ENCODE peak calls at places on chromosomes 5 and 9, in seven cellular contexts. C is mesendoderm, I is aorta, W is heart right ventricle, A is GM23248, K is A549, J is lower lobe of right lung. N is an unnamed sample.

GRCh38 chr9:135978650-135979461 is 17.7 kb upstream of the UBAC1 start:
- DNase-seq in C (no peak), I (no peak), W (no peak), A (no peak), K (no peak), J (no peak), N (no peak)

GRCh38 chr9:38091310-38092199 is 22.5 kb upstream of the SHB start:
- DNase-seq in C (peak), I (no peak), W (no peak), A (no peak), K (no peak), J (no peak), N (peak)

GRCh38 chr5:108258001-108258400 is 123.9 kb downstream of the FBXL17 start:
- DNase-seq in C (no peak), I (no peak), W (no peak), A (peak), K (no peak), J (no peak), N (no peak)

GRCh38 chr5:72702881-72703434 is 113.5 kb upstream of the TNPO1 start:
- DNase-seq in C (no peak), I (no peak), W (no peak), A (no peak), K (no peak), J (no peak), N (no peak)

GRCh38 chr9:89756891-89757537 is 152.2 kb downstream of the GADD45G start:
- DNase-seq in C (no peak), I (no peak), W (peak), A (no peak), K (no peak), J (no peak), N (no peak)

GRCh38 chr5:56011835-56012234 is 17.1 kb upstream of the IL6ST start:
- DNase-seq in C (no peak), I (no peak), W (no peak), A (peak), K (no peak), J (no peak), N (no peak)

GRCh38 chr5:38666668-38667498 is 110.4 kb upstream of the LIFR start:
- DNase-seq in C (peak), I (no peak), W (peak), A (peak), K (peak), J (peak), N (no peak)

GRCh38 chr5:149063901-149064478 is 1.1 kb upstream of the SH3TC2 start:
- DNase-seq in C (no peak), I (no peak), W (no peak), A (no peak), K (no peak), J (no peak), N (no peak)

GRCh38 chr5:79151933-79152671 is 40.5 kb downstream of the BHMT start:
- DNase-seq in C (peak), I (no peak), W (no peak), A (no peak), K (no peak), J (no peak), N (no peak)

GRCh38 chr9:272251-273213 is 57.9 kb downstream of the DOCK8 start:
- DNase-seq in C (no peak), I (no peak), W (no peak), A (no peak), K (no peak), J (peak), N (no peak)

GRCh38 chr5:84378420-84378819 is 6.3 kb downstream of the EDIL3 start:
- DNase-seq in C (no peak), I (no peak), W (no peak), A (peak), K (no peak), J (no peak), N (no peak)

GRCh38 chr9:135130266-135130976 is 43.0 kb downstream of the OLFM1 start:
- DNase-seq in C (peak), I (no peak), W (no peak), A (peak), K (no peak), J (no peak), N (no peak)

GRCh38 chr9:114055061-114055460 is 23.0 kb downstream of the AMBP start:
- DNase-seq in C (no peak), I (peak), W (no peak), A (no peak), K (no peak), J (no peak), N (no peak)

GRCh38 chr5:37174928-37175327 is 74.2 kb downstream of the CPLANE1 start:
- DNase-seq in C (peak), I (no peak), W (no peak), A (no peak), K (no peak), J (no peak), N (no peak)

GRCh38 chr5:143505934-143506333 is 102.4 kb upstream of the NR3C1 start:
- DNase-seq in C (no peak), I (no peak), W (no peak), A (no peak), K (no peak), J (no peak), N (no peak)

GRCh38 chr9:108766786-108767185 is 89.0 kb downstream of the ACTL7B start:
- DNase-seq in C (peak), I (no peak), W (no peak), A (no peak), K (no peak), J (no peak), N (no peak)

GRCh38 chr5:95761771-95762680 is 30.9 kb downstream of the RHOBTB3 start:
- DNase-seq in C (no peak), I (no peak), W (no peak), A (peak), K (no peak), J (no peak), N (no peak)

GRCh38 chr9:133777871-133778270 is 39.7 kb upstream of the SARDH start:
- DNase-seq in C (no peak), I (peak), W (peak), A (no peak), K (no peak), J (peak), N (no peak)

GRCh38 chr9:136953771-136954269 is 1.7 kb downstream of the LCN12 start:
- DNase-seq in C (no peak), I (no peak), W (peak), A (no peak), K (no peak), J (peak), N (no peak)

GRCh38 chr5:36300181-36300926 is 1.3 kb downstream of the RANBP3L start:
- DNase-seq in C (no peak), I (no peak), W (no peak), A (peak), K (no peak), J (no peak), N (no peak)

GRCh38 chr5:150623878-150624216 is 16.6 kb upstream of the SYNPO start:
- DNase-seq in C (no peak), I (no peak), W (no peak), A (no peak), K (no peak), J (no peak), N (no peak)

GRCh38 chr5:74009502-74009901 is 383.5 kb downstream of the ARHGEF28 start:
- DNase-seq in C (no peak), I (no peak), W (no peak), A (peak), K (no peak), J (no peak), N (no peak)

GRCh38 chr5:34007675-34008600 is at the start of gene AMACR:
- DNase-seq in C (peak), I (peak), W (peak), A (peak), K (peak), J (peak), N (peak)

GRCh38 chr5:34007116-34007674 is 655 bp downstream of the AMACR start:
- DNase-seq in C (peak), I (no peak), W (no peak), A (peak), K (peak), J (no peak), N (no peak)

GRCh38 chr5:34009610-34010009 is 1.8 kb upstream of the AMACR start:
- DNase-seq in C (no peak), I (no peak), W (no peak), A (peak), K (no peak), J (no peak), N (no peak)

GRCh38 chr5:34011521-34011920 is 3.7 kb upstream of the AMACR start:
- DNase-seq in C (no peak), I (no peak), W (no peak), A (peak), K (no peak), J (no peak), N (no peak)

DNA sequence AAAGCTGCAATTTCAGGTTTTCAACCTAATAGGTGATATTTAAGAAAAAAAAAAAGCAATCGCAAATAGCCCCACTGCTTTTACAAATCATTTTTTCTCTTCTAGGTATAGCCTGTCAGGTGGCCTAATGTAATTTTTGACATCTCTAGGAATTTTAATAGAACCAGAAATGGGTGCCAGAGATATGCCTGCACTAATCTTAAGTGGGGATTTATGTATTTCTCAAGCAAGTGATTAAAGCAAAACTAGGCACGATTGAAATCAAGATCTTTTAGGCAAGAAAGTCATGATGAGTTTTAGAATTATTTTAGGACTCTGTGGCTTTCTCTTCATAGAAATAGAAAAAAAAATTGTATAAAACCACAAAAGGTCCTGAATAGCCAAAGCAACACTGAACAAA is 871 bp upstream of the AMACR start:
- DNase-seq in C (no peak), I (no peak), W (no peak), A (no peak), K (no peak), J (no peak), N (no peak)
- H3K27ac ChIP-seq in C (no peak), I (no peak), W (peak), A (peak), K (peak), J (peak), N (peak)

DNA sequence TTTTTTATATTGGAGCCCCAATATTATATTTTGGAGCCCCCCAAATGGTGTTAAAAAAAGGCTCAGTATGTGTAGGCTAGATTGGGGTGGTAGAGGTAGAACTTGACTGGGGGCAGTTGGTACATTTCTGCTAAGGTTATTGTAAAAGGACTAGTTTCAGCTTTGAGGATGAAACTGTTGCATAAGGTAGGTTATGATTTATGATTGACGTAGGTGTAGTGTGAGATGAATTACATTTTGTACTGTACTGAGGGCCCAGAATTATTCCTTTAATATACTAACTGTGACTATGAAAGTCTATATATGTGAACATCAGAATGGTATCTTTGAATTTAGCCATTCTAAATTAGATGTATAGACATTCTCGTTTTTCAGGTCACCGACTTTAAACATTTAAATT is 3.6 kb downstream of the RIC1 start:
- DNase-seq in C (no peak), I (no peak), W (no peak), A (no peak), K (no peak), J (no peak), N (no peak)
- H3K27ac ChIP-seq in C (no peak), I (no peak), W (no peak), A (no peak), K (no peak), J (no peak), N (no peak)

DNA sequence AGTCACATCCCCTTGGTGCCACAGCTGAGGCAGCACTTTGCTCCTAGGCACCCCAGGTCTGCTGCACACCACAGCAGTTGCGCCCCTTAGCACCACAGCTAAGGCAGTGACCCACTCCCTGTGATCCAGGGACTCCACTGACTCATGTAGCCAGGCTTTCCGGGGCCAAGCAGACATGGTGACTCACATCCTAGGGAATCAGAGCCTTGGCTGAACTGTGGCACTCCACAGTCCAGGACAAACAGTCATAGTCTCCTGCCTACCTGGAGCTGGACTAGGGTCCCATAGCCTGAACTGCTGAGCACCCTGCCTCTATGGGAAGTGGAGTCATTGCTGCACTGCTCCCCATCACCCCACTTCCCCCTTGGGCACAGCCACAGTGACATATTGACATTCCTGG is 338.7 kb downstream of the NPR3 start:
- DNase-seq in C (no peak), I (peak), W (no peak), A (peak), K (peak), J (no peak), N (no peak)
- H3K27ac ChIP-seq in C (no peak), I (peak), W (no peak), A (peak), K (peak), J (no peak), N (no peak)

GRCh38 chr9:130871395-130872057 is 25.1 kb downstream of the QRFP start:
- DNase-seq in C (no peak), I (peak), W (no peak), A (no peak), K (no peak), J (no peak), N (no peak)

GRCh38 chr9:130873966-130874365 is 22.6 kb downstream of the QRFP start:
- DNase-seq in C (no peak), I (peak), W (no peak), A (no peak), K (no peak), J (no peak), N (no peak)

GRCh38 chr9:130872058-130872453 is 24.6 kb downstream of the QRFP start:
- DNase-seq in C (no peak), I (peak), W (no peak), A (no peak), K (no peak), J (no peak), N (no peak)

GRCh38 chr9:130872912-130873503 is 23.6 kb downstream of the QRFP start:
- DNase-seq in C (no peak), I (peak), W (peak), A (no peak), K (no peak), J (no peak), N (peak)

GRCh38 chr9:130872511-130872910 is 24.1 kb downstream of the QRFP start:
- DNase-seq in C (no peak), I (no peak), W (no peak), A (no peak), K (no peak), J (no peak), N (no peak)
- H3K27ac ChIP-seq in C (no peak), I (peak), W (peak), A (no peak), K (no peak), J (no peak), N (peak)

GRCh38 chr5:57900356-57900944 is 417.8 kb upstream of the ACTBL2 start:
- DNase-seq in C (no peak), I (no peak), W (no peak), A (no peak), K (no peak), J (no peak), N (no peak)
- H3K27ac ChIP-seq in C (no peak), I (no peak), W (no peak), A (no peak), K (no peak), J (no peak), N (no peak)